ENCODE peak calls at places on chromosomes 6 and 20, in six cellular contexts. Q is A549; R is Jurkat, Clone E6-1; J is IMR-90; F is fibroblast of lung; Z is HCT116. U is an unnamed sample.

GRCh38 chr20:36644713-36645109 is 1.3 kb downstream of the SLA2 start:
- DNase-seq in Q (no peak), R (no peak), J (no peak), F (no peak), Z (no peak), U (no peak)

GRCh38 chr6:56691201-56691595 is 48.5 kb upstream of the DST start:
- DNase-seq in Q (no peak), R (no peak), J (no peak), F (no peak), Z (no peak), U (no peak)

GRCh38 chr6:121849477-121849876 is 414.0 kb downstream of the GJA1 start:
- DNase-seq in Q (peak), R (peak), J (peak), F (peak), Z (peak), U (no peak)

GRCh38 chr6:125104425-125104824 is 49.1 kb upstream of the TPD52L1 start:
- DNase-seq in Q (no peak), R (no peak), J (peak), F (peak), Z (no peak), U (no peak)

GRCh38 chr20:5191829-5192569 is 65.2 kb downstream of the CDS2 start:
- DNase-seq in Q (peak), R (peak), J (peak), F (peak), Z (peak), U (no peak)

GRCh38 chr20:63555661-63556381 is 1.9 kb downstream of the FNDC11 start:
- DNase-seq in Q (no peak), R (no peak), J (no peak), F (no peak), Z (no peak), U (no peak)

GRCh38 chr6:104705095-104705707 is 154.5 kb downstream of the HACE1 start:
- DNase-seq in Q (no peak), R (peak), J (peak), F (peak), Z (no peak), U (peak)

GRCh38 chr6:123402052-123402451 is 234.7 kb downstream of the TRDN start:
- DNase-seq in Q (no peak), R (peak), J (no peak), F (no peak), Z (no peak), U (no peak)

GRCh38 chr6:26286168-26286854 is 78.7 kb upstream of the BTN3A2 start:
- DNase-seq in Q (no peak), R (peak), J (peak), F (peak), Z (no peak), U (peak)

GRCh38 chr20:17859616-17860232 is 108.9 kb downstream of the SNX5 start:
- DNase-seq in Q (no peak), R (peak), J (no peak), F (no peak), Z (no peak), U (no peak)

GRCh38 chr6:147660334-147661311 is 152.1 kb downstream of the SAMD5 start:
- DNase-seq in Q (no peak), R (no peak), J (no peak), F (no peak), Z (no peak), U (no peak)

GRCh38 chr6:142301421-142302391 is at the start of gene ADGRG6:
- DNase-seq in Q (peak), R (no peak), J (peak), F (peak), Z (peak), U (peak)

GRCh38 chr6:146859795-146860495 is 261.2 kb downstream of the ADGB start:
- DNase-seq in Q (no peak), R (no peak), J (no peak), F (peak), Z (no peak), U (no peak)

GRCh38 chr6:147194652-147195403 is 9.4 kb upstream of the STXBP5 start:
- DNase-seq in Q (no peak), R (no peak), J (peak), F (peak), Z (no peak), U (no peak)

GRCh38 chr6:24078200-24078599 is 47.8 kb upstream of the NRSN1 start:
- DNase-seq in Q (no peak), R (no peak), J (no peak), F (peak), Z (no peak), U (no peak)

GRCh38 chr6:138406443-138406842 is 2.4 kb downstream of the HEBP2 start:
- DNase-seq in Q (no peak), R (no peak), J (no peak), F (no peak), Z (no peak), U (no peak)

GRCh38 chr20:49693435-49694171 is 20.1 kb downstream of the B4GALT5 start:
- DNase-seq in Q (no peak), R (no peak), J (no peak), F (no peak), Z (no peak), U (no peak)

GRCh38 chr6:121652726-121653623 is 217.5 kb downstream of the GJA1 start:
- DNase-seq in Q (peak), R (no peak), J (peak), F (peak), Z (peak), U (no peak)

GRCh38 chr6:27101824-27102223 is 145.7 kb upstream of the PRSS16 start:
- DNase-seq in Q (no peak), R (no peak), J (no peak), F (no peak), Z (no peak), U (no peak)

GRCh38 chr20:38195041-38195504 is 30.0 kb upstream of the TGM2 start:
- DNase-seq in Q (no peak), R (no peak), J (no peak), F (no peak), Z (no peak), U (no peak)

GRCh38 chr6:26170181-26170580 is 83.0 kb downstream of the HFE start:
- DNase-seq in Q (no peak), R (no peak), J (no peak), F (no peak), Z (no peak), U (no peak)

GRCh38 chr6:85078071-85078470 is 313.7 kb upstream of the TBX18 start:
- DNase-seq in Q (peak), R (no peak), J (peak), F (peak), Z (peak), U (no peak)

GRCh38 chr6:106159531-106159940 is 73.4 kb downstream of the PRDM1 start:
- DNase-seq in Q (no peak), R (no peak), J (peak), F (peak), Z (peak), U (no peak)

GRCh38 chr20:58741384-58741783 is 48.8 kb downstream of the NPEPL1 start:
- DNase-seq in Q (no peak), R (no peak), J (no peak), F (no peak), Z (no peak), U (no peak)

GRCh38 chr20:44017905-44018683 is 103.4 kb downstream of the TOX2 start:
- DNase-seq in Q (peak), R (no peak), J (peak), F (peak), Z (peak), U (no peak)

GRCh38 chr6:137044366-137045220 is at the start of gene IL20RA:
- DNase-seq in Q (peak), R (no peak), J (no peak), F (peak), Z (no peak), U (no peak)

GRCh38 chr6:11769244-11769643 is 9.4 kb downstream of the ADTRP start:
- DNase-seq in Q (no peak), R (no peak), J (peak), F (peak), Z (no peak), U (no peak)

GRCh38 chr6:11769816-11770545 is 8.6 kb downstream of the ADTRP start:
- DNase-seq in Q (no peak), R (no peak), J (no peak), F (peak), Z (no peak), U (no peak)

GRCh38 chr6:11771473-11772048 is 7.0 kb downstream of the ADTRP start:
- DNase-seq in Q (no peak), R (no peak), J (peak), F (peak), Z (no peak), U (no peak)

GRCh38 chr6:11772109-11772830 is 6.3 kb downstream of the ADTRP start:
- DNase-seq in Q (peak), R (no peak), J (peak), F (peak), Z (peak), U (no peak)

GRCh38 chr6:11770546-11771466 is 7.8 kb downstream of the ADTRP start:
- DNase-seq in Q (peak), R (no peak), J (peak), F (peak), Z (peak), U (no peak)
- H3K4me3 ChIP-seq in Q (no peak), R (no peak), J (no peak), F (no peak), Z (peak), U (no peak)

GRCh38 chr20:62352402-62353288 is 14.5 kb downstream of the LAMA5 start:
- DNase-seq in Q (peak), R (no peak), J (no peak), F (peak), Z (no peak), U (no peak)
- H3K4me3 ChIP-seq in Q (peak), R (no peak), J (no peak), F (no peak), Z (no peak), U (no peak)

DNA sequence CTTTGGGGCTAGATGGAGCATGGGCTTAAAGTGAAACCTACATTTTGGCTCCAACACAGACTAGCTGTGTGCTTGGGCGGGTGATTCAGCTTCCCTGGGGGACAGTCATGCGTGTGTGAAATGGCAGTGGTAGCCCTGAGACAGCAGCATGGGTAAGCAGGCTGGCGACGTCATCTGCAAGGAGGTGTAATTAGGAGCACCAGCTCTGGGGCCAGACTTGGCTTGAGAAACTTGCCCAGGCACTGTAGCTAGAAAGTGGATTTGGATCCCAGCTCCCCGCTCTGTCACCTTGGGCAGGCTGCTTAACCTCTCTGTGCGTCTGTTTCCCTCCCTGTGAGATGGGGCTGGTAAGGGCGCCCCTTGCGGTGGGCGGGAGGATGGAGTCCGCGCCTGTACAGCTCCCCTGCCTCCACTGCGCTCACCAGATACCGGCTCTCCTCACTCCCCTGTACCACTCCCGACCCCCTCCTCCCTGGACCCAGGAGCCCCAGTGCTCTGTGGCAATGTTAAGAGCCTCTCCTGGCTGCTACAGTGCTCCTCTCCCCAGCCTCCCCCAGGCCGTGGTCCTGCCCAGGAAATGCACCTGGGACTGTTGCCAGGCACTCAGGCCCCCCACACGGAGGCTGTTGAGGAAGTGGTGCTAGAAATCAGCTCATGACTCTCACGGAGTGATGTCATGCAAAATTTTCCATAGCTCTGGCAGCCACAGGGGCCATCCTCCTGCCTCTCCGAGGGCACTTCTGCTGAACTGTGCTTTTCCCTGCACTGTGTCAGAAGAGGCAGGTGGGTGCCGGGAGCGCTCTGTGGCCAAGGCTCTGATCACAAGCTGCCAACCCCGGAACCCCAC is 44.6 kb downstream of the SYNJ2 start:
- DNase-seq in Q (peak), R (no peak), J (peak), F (peak), Z (no peak), U (peak)
- H3K4me3 ChIP-seq in Q (no peak), R (peak), J (no peak), F (no peak), Z (peak), U (peak)

GRCh38 chr20:21511850-21512633 is 1.8 kb downstream of the NKX2-2 start:
- DNase-seq in Q (no peak), R (no peak), J (no peak), F (no peak), Z (no peak), U (no peak)
- H3K4me3 ChIP-seq in Q (peak), R (no peak), J (peak), F (no peak), Z (no peak), U (peak)

DNA sequence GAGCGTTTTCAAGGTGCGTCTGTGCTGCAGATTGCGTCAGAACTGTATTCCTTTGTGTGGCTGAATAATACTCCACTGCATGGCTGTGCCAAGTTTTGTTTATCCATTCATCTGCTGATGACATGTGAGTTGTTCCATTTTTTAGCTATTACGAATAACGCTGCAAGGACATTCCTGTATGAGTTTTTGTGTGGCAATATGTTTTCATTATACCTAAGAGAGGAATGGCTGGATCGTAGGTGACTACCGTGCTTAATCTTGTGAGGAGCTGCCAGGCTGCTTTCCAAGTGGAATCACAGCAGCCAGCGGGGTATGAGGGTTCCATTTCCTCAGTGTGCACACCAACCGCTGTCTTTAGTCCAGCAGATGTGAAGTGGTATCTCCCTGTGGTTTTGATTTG is 1.1 kb upstream of the DACT2 start:
- DNase-seq in Q (no peak), R (no peak), J (no peak), F (no peak), Z (no peak), U (no peak)
- H3K4me3 ChIP-seq in Q (no peak), R (no peak), J (no peak), F (no peak), Z (no peak), U (no peak)

DNA sequence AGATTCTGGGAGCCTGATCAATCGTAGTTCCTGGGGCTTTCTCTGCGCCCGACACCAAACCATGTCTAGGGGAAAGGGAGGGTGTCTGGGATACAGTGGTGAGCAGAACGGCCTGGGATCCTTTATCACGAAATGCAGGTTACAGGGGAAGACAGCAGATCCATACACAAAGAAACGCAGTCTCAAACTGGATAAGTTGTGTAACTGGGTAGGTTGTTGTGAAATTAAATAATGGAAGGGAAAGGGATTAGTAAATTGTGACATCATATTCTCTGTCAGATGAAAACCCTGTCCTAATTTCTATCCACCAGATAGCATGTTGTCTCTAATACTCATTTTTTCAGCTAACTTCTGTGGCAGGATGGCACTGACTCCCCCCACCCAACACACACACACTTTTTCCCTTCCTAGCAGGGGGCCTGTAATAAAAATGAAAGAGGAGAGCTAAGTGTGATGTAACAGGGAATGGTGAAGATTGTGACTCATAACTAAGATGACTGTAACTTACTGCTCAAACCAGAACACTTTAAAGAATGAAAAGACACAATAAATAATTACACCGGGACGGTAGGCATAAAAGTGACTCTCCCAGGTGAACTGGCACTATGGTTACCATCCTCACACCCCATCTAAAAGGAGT is 758 bp upstream of the TRPC4AP start:
- DNase-seq in Q (peak), R (no peak), J (peak), F (peak), Z (no peak), U (no peak)
- H3K4me3 ChIP-seq in Q (peak), R (peak), J (no peak), F (no peak), Z (peak), U (peak)

DNA sequence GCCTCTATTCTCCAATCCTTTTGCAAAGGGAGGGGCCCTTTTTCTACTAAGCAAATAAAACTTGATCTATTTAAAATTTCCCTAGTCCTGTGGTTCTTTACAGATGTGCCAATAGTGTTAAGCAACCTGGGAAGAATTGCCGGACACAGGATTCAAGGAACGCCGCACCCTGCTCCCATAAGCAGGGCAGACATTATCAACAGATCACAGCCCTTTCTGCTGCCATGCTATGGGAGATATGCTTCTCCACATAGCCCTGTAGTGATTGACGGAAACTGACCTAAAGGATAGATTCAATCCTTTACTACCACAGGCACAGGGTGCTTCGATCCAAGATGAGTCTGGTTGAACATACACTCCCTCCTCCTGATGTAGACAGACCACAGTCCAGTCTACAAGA is 118.4 kb upstream of the TRAF3IP2 start:
- DNase-seq in Q (no peak), R (no peak), J (no peak), F (no peak), Z (no peak), U (no peak)
- H3K4me3 ChIP-seq in Q (no peak), R (no peak), J (no peak), F (no peak), Z (no peak), U (peak)